ENCODE peak calls at places on chromosomes 1 and 21, in six cellular contexts. E, X, U, I, F and Z are unnamed samples.

GRCh38 chr1:228400692-228401454 is 5.8 kb downstream of the TRIM11 start:
- DNase-seq in E (no peak), X (no peak), U (no peak), I (no peak), F (no peak), Z (no peak)

GRCh38 chr1:193322218-193322617 is 135.8 kb upstream of the B3GALT2 start:
- DNase-seq in E (no peak), X (peak), U (no peak), I (peak), F (peak), Z (no peak)

GRCh38 chr1:185720633-185721272 is 13.4 kb upstream of the HMCN1 start:
- DNase-seq in E (peak), X (peak), U (no peak), I (no peak), F (peak), Z (no peak)

GRCh38 chr1:239947789-239948188 is 143.9 kb upstream of the FMN2 start:
- DNase-seq in E (no peak), X (no peak), U (no peak), I (no peak), F (no peak), Z (no peak)

GRCh38 chr1:213087911-213088310 is 36.9 kb downstream of the RPS6KC1 start:
- DNase-seq in E (no peak), X (no peak), U (no peak), I (no peak), F (no peak), Z (no peak)

GRCh38 chr1:229716064-229716463 is 90.0 kb downstream of the URB2 start:
- DNase-seq in E (no peak), X (peak), U (no peak), I (no peak), F (no peak), Z (no peak)

GRCh38 chr21:29308456-29308783 is 9.7 kb downstream of the BACH1 start:
- DNase-seq in E (no peak), X (peak), U (no peak), I (no peak), F (no peak), Z (no peak)

GRCh38 chr21:42221581-42222345 is 2.8 kb downstream of the ABCG1 start:
- DNase-seq in E (no peak), X (peak), U (no peak), I (no peak), F (peak), Z (no peak)

GRCh38 chr1:218350909-218351616 is 5.9 kb downstream of the TGFB2 start:
- DNase-seq in E (no peak), X (peak), U (no peak), I (no peak), F (peak), Z (no peak)

GRCh38 chr21:38645282-38645681 is 147.0 kb upstream of the ERG start:
- DNase-seq in E (no peak), X (peak), U (no peak), I (no peak), F (peak), Z (no peak)

GRCh38 chr1:114355240-114355639 is 155.8 kb downstream of the TRIM33 start:
- DNase-seq in E (no peak), X (no peak), U (no peak), I (no peak), F (no peak), Z (no peak)

GRCh38 chr1:207823880-207824566 is 72.2 kb downstream of the CD46 start:
- DNase-seq in E (peak), X (peak), U (peak), I (peak), F (peak), Z (peak)

GRCh38 chr21:36325373-36326010 is 5.5 kb downstream of the MORC3 start:
- DNase-seq in E (no peak), X (peak), U (no peak), I (no peak), F (peak), Z (no peak)

GRCh38 chr1:186188004-186188539 is 187.0 kb downstream of the TPR start:
- DNase-seq in E (no peak), X (peak), U (no peak), I (peak), F (peak), Z (no peak)

GRCh38 chr21:25464275-25464674 is 143.0 kb downstream of the MRPL39 start:
- DNase-seq in E (no peak), X (peak), U (peak), I (no peak), F (no peak), Z (no peak)

GRCh38 chr1:62875676-62876075 is 91.7 kb downstream of the ATG4C start:
- DNase-seq in E (no peak), X (peak), U (no peak), I (no peak), F (peak), Z (no peak)